ENCODE peak calls at places on chromosomes 6 and 20, in four cellular contexts. C, K, T and D are unnamed samples.

GRCh38 chr6:167937948-167938911 is 59.2 kb upstream of the KIF25 start:
- DNase-seq in C (no peak), K (no peak), T (no peak), D (peak)

GRCh38 chr6:63803371-63803770 is 167.8 kb downstream of the PHF3 start:
- DNase-seq in C (no peak), K (peak), T (no peak), D (no peak)

GRCh38 chr6:138161118-138161433 is 663 bp upstream of the ARFGEF3 start:
- DNase-seq in C (no peak), K (no peak), T (peak), D (no peak)

GRCh38 chr6:1212919-1213318 is 99.0 kb upstream of the FOXQ1 start:
- DNase-seq in C (no peak), K (no peak), T (no peak), D (no peak)

GRCh38 chr6:70312165-70312564 is 9.3 kb upstream of the COL9A1 start:
- DNase-seq in C (no peak), K (no peak), T (no peak), D (no peak)

GRCh38 chr20:61584851-61585250 is 332.8 kb downstream of the CDH4 start:
- DNase-seq in C (no peak), K (no peak), T (no peak), D (no peak)

GRCh38 chr20:32477594-32478512 is 107.3 kb downstream of the NOL4L start:
- DNase-seq in C (peak), K (no peak), T (peak), D (peak)

GRCh38 chr6:42923656-42924055 is 5.6 kb upstream of the CNPY3 start:
- DNase-seq in C (no peak), K (no peak), T (no peak), D (no peak)

GRCh38 chr6:39301606-39302005 is 12.6 kb downstream of the KCNK17 start:
- DNase-seq in C (no peak), K (no peak), T (no peak), D (peak)

GRCh38 chr6:138577151-138577915 is 78.0 kb upstream of the NHSL1 start:
- DNase-seq in C (no peak), K (no peak), T (no peak), D (no peak)

GRCh38 chr6:89970609-89971337 is 76.5 kb downstream of the GJA10 start:
- DNase-seq in C (no peak), K (peak), T (peak), D (peak)

GRCh38 chr6:152170702-152171667 is 363.5 kb downstream of the ESR1 start:
- DNase-seq in C (no peak), K (no peak), T (no peak), D (no peak)

GRCh38 chr6:29663300-29664039 is 6.6 kb downstream of the MOG start:
- DNase-seq in C (no peak), K (no peak), T (no peak), D (no peak)

GRCh38 chr20:19688031-19688806 is 69.8 kb upstream of the RIN2 start:
- DNase-seq in C (peak), K (peak), T (peak), D (peak)
- TF ChIP-seq CTCF in C (peak), K (peak), T (peak), D (peak)

DNA sequence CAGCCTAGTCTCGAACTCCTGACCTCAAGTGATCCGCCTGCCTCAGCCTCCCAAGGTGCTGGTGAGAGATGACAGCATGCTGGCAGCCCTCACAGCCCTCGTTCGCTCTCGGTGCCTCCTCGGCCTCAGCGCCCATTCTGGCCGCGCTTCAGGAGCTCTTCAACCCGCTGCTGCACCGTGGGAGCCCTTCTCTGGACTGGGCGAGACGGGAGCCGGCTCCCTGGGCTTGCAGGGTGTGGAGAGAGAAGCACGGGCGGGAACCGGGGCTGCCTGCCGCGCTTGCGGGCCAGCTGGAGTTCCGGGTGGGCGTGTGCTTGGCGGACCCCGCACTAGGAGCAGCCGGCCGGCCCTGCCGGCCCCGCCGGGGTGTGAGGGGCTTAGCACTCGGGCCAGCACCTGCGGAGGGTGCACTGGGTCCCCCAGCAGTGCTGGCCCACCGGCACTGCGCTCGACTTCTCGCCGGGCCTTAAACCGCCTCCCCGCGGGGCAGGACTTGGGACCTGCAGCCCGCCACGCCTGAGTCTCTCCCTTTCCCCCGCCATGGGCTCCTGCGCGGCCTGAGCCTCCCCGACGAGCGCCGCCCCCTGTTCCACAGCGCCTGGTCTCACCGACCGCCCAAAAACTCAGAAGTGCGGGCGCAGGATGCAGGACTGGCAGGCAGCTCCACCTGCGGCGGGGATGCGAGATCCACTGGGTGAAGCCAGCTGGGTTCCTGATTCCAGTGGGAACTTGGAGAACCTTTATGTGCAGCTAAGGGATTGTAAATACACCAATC is 31.5 kb upstream of the RANBP9 start:
- DNase-seq in C (no peak), K (no peak), T (no peak), D (no peak)
- H3K4me3 ChIP-seq in C (no peak), K (no peak), T (no peak), D (no peak)

GRCh38 chr6:93272201-93272600 is 147.2 kb downstream of the EPHA7 start:
- DNase-seq in C (no peak), K (no peak), T (no peak), D (no peak)
- TF ChIP-seq CTCF in C (no peak), K (no peak), T (no peak), D (no peak)

GRCh38 chr6:41559655-41560439 is 13.7 kb downstream of the FOXP4 start:
- DNase-seq in C (no peak), K (no peak), T (no peak), D (no peak)
- H3K4me3 ChIP-seq in C (peak), K (peak), T (no peak), D (peak)

DNA sequence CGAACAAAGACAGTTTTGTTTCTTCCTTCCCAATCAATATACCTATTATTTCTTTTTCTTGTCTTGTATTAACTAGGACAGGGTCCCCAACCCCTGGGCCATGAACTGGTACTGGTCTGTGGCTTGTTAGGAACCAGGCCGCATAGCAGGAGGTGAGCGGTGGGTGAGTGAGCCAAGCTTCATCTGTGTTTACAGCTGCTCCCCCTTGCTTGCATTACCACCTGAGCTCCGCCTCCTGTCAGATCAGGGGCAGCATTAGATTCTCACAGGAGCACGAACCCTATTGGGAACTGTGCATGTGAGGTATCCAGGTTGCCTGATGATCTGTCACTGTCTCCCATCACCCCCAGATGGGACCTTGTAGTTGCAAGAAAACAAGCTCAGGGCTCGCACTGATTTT is 151.9 kb downstream of the CDKAL1 start:
- DNase-seq in C (no peak), K (no peak), T (no peak), D (peak)
- TF ChIP-seq CTCF in C (no peak), K (no peak), T (no peak), D (peak)